ENCODE peak calls at places on chromosomes 12 and 14, in four cellular contexts. One of them, this sample, is unnamed.

GRCh38 chr12:389138-390096 is at the start of gene KDM5A:
- DNase-seq in HepG2: peak
- DNase-seq in GM12878: peak
- DNase-seq in A549: peak
- DNase-seq in this sample: peak

GRCh38 chr14:28307506-28307905 is 459.1 kb upstream of the FOXG1 start:
- DNase-seq in HepG2: no peak
- DNase-seq in GM12878: no peak
- DNase-seq in A549: no peak
- DNase-seq in this sample: no peak

GRCh38 chr12:103799504-103800251 is 41.4 kb downstream of the NT5DC3 start:
- DNase-seq in A549: peak
- DNase-seq in HepG2: peak
- DNase-seq in GM12878: no peak
- DNase-seq in this sample: no peak

GRCh38 chr12:807041-807717 is 54.8 kb downstream of the WNK1 start:
- DNase-seq in A549: no peak
- DNase-seq in GM12878: peak
- DNase-seq in HepG2: no peak
- DNase-seq in this sample: no peak

GRCh38 chr14:52875707-52876106 is 75.1 kb downstream of the FERMT2 start:
- DNase-seq in GM12878: no peak
- DNase-seq in A549: no peak
- DNase-seq in HepG2: no peak
- DNase-seq in this sample: no peak

GRCh38 chr12:95003213-95003920 is at the start of gene NDUFA12:
- DNase-seq in GM12878: peak
- DNase-seq in HepG2: peak
- DNase-seq in A549: peak
- DNase-seq in this sample: peak

GRCh38 chr14:54025661-54026060 is 69.0 kb upstream of the BMP4 start:
- DNase-seq in A549: peak
- DNase-seq in GM12878: no peak
- DNase-seq in HepG2: peak
- DNase-seq in this sample: peak

GRCh38 chr12:4800555-4800954 is 80.4 kb downstream of the GALNT8 start:
- DNase-seq in HepG2: no peak
- DNase-seq in A549: no peak
- DNase-seq in GM12878: no peak
- DNase-seq in this sample: no peak

GRCh38 chr14:69643430-69644200 is 32.2 kb downstream of the SUSD6 start:
- DNase-seq in HepG2: peak
- DNase-seq in GM12878: no peak
- DNase-seq in A549: peak
- DNase-seq in this sample: no peak

GRCh38 chr14:73741386-73741875 is 27.2 kb upstream of the PNMA1 start:
- DNase-seq in A549: peak
- DNase-seq in HepG2: peak
- DNase-seq in GM12878: no peak
- DNase-seq in this sample: peak

GRCh38 chr14:29465095-29465494 is 462.6 kb downstream of the PRKD1 start:
- DNase-seq in A549: no peak
- DNase-seq in HepG2: no peak
- DNase-seq in GM12878: no peak
- DNase-seq in this sample: no peak

GRCh38 chr12:124993568-124994434 is at the start of gene BRI3BP:
- DNase-seq in A549: peak
- DNase-seq in GM12878: no peak
- DNase-seq in HepG2: peak
- DNase-seq in this sample: peak

GRCh38 chr12:44247588-44247987 is 411.7 kb downstream of the TMEM117 start:
- DNase-seq in A549: peak
- DNase-seq in GM12878: no peak
- DNase-seq in HepG2: no peak
- DNase-seq in this sample: peak

GRCh38 chr12:55722948-55723347 is 2.8 kb downstream of the RDH5 start:
- DNase-seq in HepG2: no peak
- DNase-seq in A549: no peak
- DNase-seq in GM12878: no peak
- DNase-seq in this sample: no peak

GRCh38 chr12:2382391-2383155 is 329.8 kb downstream of the CACNA1C start:
- DNase-seq in GM12878: no peak
- DNase-seq in HepG2: no peak
- DNase-seq in A549: no peak
- DNase-seq in this sample: no peak

GRCh38 chr14:92603309-92604257 is 90.0 kb downstream of the RIN3 start:
- DNase-seq in GM12878: no peak
- DNase-seq in A549: peak
- DNase-seq in HepG2: no peak
- DNase-seq in this sample: no peak

GRCh38 chr12:112841240-112841639 is 49.7 kb downstream of the RPH3A start:
- DNase-seq in GM12878: no peak
- DNase-seq in A549: no peak
- DNase-seq in HepG2: no peak
- DNase-seq in this sample: no peak

GRCh38 chr12:53807322-53807721 is 55.5 kb upstream of the CISTR start:
- DNase-seq in A549: no peak
- DNase-seq in GM12878: no peak
- DNase-seq in HepG2: no peak
- DNase-seq in this sample: no peak

GRCh38 chr12:120466560-120467315 is 2.8 kb downstream of the SRSF9 start:
- DNase-seq in GM12878: no peak
- DNase-seq in A549: peak
- DNase-seq in HepG2: peak
- DNase-seq in this sample: peak

GRCh38 chr14:77270361-77271112 is 469 bp downstream of the NGB start:
- DNase-seq in HepG2: no peak
- DNase-seq in A549: no peak
- DNase-seq in GM12878: no peak
- DNase-seq in this sample: peak

GRCh38 chr14:90355540-90356518 is 24.1 kb upstream of the NRDE2 start:
- DNase-seq in GM12878: no peak
- DNase-seq in HepG2: peak
- DNase-seq in A549: no peak
- DNase-seq in this sample: no peak

GRCh38 chr12:92987846-92988621 is 58.9 kb upstream of the EEA1 start:
- DNase-seq in HepG2: peak
- DNase-seq in A549: no peak
- DNase-seq in GM12878: peak
- DNase-seq in this sample: no peak

GRCh38 chr12:102992720-102993119 is 35.2 kb downstream of the ASCL1 start:
- DNase-seq in A549: no peak
- DNase-seq in HepG2: no peak
- DNase-seq in GM12878: peak
- DNase-seq in this sample: no peak

GRCh38 chr12:93894391-93895095 is 217.4 kb downstream of the CRADD start:
- DNase-seq in HepG2: no peak
- DNase-seq in A549: no peak
- DNase-seq in GM12878: no peak
- DNase-seq in this sample: peak

DNA sequence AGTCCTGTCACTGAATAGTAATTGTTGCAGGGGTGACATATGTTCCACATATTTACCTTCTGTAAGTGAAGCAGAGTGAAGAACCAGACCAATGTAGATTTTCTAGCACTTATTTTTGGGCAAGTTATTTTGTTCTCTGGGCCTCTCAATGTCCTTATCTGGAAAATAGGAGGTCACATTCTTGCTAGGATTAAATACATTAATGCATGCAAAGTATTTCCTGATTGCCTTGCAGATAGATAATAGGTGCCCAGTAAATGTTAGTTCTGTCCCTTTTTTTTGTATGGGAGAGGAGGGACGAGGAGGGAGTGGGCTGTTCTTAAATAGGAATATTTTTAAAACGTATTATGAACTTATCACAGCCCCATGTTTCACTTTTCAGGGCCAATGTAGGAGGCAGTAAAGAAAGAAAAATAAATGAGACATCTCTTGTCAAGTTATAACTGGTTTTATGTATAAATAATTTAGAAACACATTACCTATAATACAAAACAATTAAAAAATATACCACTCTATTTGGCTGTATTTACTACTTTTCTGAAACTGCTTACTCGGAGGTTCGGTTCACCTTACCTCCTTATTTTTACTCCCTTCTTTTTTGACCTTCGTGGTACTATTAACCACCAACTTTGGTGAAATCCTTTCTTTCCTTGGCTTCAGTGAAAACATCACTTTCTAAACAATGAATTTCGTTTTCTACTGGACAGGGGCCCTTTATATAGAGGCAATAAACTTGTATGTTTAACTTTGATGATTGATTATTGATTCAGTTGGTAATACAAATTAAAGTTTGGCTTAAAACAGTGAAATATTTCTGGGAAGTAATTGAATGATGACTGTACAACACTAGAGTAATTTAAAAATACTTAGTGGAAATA is 41.9 kb downstream of the DIP2B start:
- DNase-seq in HepG2: no peak
- DNase-seq in GM12878: no peak
- DNase-seq in A549: no peak
- DNase-seq in this sample: no peak
- TF ChIP-seq PBX3 in HepG2: no peak
- TF ChIP-seq PBX3 in GM12878: no peak
- TF ChIP-seq PBX3 in A549: no peak
- TF ChIP-seq PBX3 in this sample: no peak

GRCh38 chr12:70059373-70059772 is 183.9 kb upstream of the CNOT2 start:
- DNase-seq in GM12878: no peak
- DNase-seq in A549: no peak
- DNase-seq in HepG2: no peak
- DNase-seq in this sample: no peak
- TF ChIP-seq PBX3 in GM12878: no peak
- TF ChIP-seq PBX3 in A549: no peak
- TF ChIP-seq PBX3 in HepG2: no peak
- TF ChIP-seq PBX3 in this sample: no peak

GRCh38 chr12:63362166-63362565 is 211.2 kb upstream of the AVPR1A start:
- DNase-seq in A549: no peak
- DNase-seq in GM12878: no peak
- DNase-seq in HepG2: no peak
- DNase-seq in this sample: no peak
- TF ChIP-seq PBX3 in A549: no peak
- TF ChIP-seq PBX3 in GM12878: no peak
- TF ChIP-seq PBX3 in HepG2: no peak
- TF ChIP-seq PBX3 in this sample: no peak

GRCh38 chr14:75578099-75578785 is at the start of gene FLVCR2:
- DNase-seq in GM12878: no peak
- DNase-seq in A549: peak
- DNase-seq in HepG2: peak
- DNase-seq in this sample: peak
- TF ChIP-seq PBX3 in GM12878: no peak
- TF ChIP-seq PBX3 in A549: no peak
- TF ChIP-seq PBX3 in HepG2: no peak
- TF ChIP-seq PBX3 in this sample: no peak